ENCODE peak calls at places on chromosomes 2 and 18, in seven cellular contexts. M is IMR-90, A is PC-9, R is upper lobe of left lung, P is prostate gland, I is heart right ventricle, B is esophagus squamous epithelium. E is an unnamed sample.
A peak's percentile ranks its signal among the peaks of the same experiment; 100 is the strongest.

GRCh38 chr18:56869189-56869777 is 218.1 kb downstream of the WDR7 start:
- DNase-seq in M (peak; percentile 73), A (peak; percentile 56), R (no peak), P (no peak), I (no peak), B (no peak), E (no peak)

GRCh38 chr2:175366814-175367213 is 185.3 kb upstream of the ATP5MC3 start:
- DNase-seq in M (peak; percentile 43), A (no peak), R (no peak), P (peak; percentile 26), I (no peak), B (no peak), E (peak; percentile 18)

GRCh38 chr18:55607763-55608162 is 19.8 kb upstream of the TCF4 start:
- DNase-seq in M (no peak), A (no peak), R (no peak), P (no peak), I (no peak), B (no peak), E (no peak)

GRCh38 chr18:45785015-45785597 is 40.4 kb upstream of the SIGLEC15 start:
- DNase-seq in M (peak; percentile 52), A (no peak), R (no peak), P (peak; percentile 60), I (no peak), B (no peak), E (no peak)

GRCh38 chr2:201936817-201937216 is 96.8 kb upstream of the FZD7 start:
- DNase-seq in M (no peak), A (no peak), R (no peak), P (no peak), I (no peak), B (no peak), E (no peak)

GRCh38 chr18:75106746-75107145 is 102.2 kb downstream of the PTGR3 start:
- DNase-seq in M (no peak), A (no peak), R (no peak), P (no peak), I (no peak), B (no peak), E (no peak)

GRCh38 chr2:174593574-174594203 is 3.9 kb downstream of the WIPF1 start:
- DNase-seq in M (peak; percentile 84), A (no peak), R (peak; percentile 54), P (no peak), I (no peak), B (no peak), E (no peak)

GRCh38 chr2:186991766-186992417 is 142.9 kb upstream of the ZSWIM2 start:
- DNase-seq in M (no peak), A (no peak), R (no peak), P (no peak), I (no peak), B (no peak), E (no peak)

GRCh38 chr18:63882333-63883141 is 5.0 kb upstream of the SERPINB2 start:
- DNase-seq in M (peak; percentile 97), A (peak; percentile 96), R (no peak), P (no peak), I (no peak), B (no peak), E (no peak)

GRCh38 chr18:3460823-3461398 is 10.9 kb downstream of the TGIF1 start:
- DNase-seq in M (no peak), A (no peak), R (no peak), P (no peak), I (no peak), B (no peak), E (no peak)

GRCh38 chr18:22015156-22015555 is 154.2 kb upstream of the GATA6 start:
- DNase-seq in M (peak; percentile 15), A (no peak), R (no peak), P (no peak), I (no peak), B (no peak), E (no peak)

GRCh38 chr2:111168528-111168929 is 47.8 kb downstream of the BCL2L11 start:
- DNase-seq in M (peak; percentile 89), A (peak; percentile 53), R (no peak), P (no peak), I (peak; percentile 28), B (no peak), E (no peak)

GRCh38 chr18:77701977-77702376 is 452.3 kb downstream of the GALR1 start:
- DNase-seq in M (no peak), A (no peak), R (no peak), P (no peak), I (no peak), B (no peak), E (no peak)

GRCh38 chr2:35822716-35823115 is 532.9 kb upstream of the CRIM1 start:
- DNase-seq in M (no peak), A (no peak), R (no peak), P (no peak), I (no peak), B (no peak), E (no peak)

GRCh38 chr2:113842919-113843736 is 46.8 kb upstream of the ACTR3 start:
- DNase-seq in M (peak; percentile 63), A (no peak), R (no peak), P (no peak), I (no peak), B (no peak), E (no peak)

GRCh38 chr2:218010116-218010837 is 7.5 kb upstream of the TNS1 start:
- DNase-seq in M (peak; percentile 51), A (no peak), R (peak; percentile 64), P (peak; percentile 63), I (peak; percentile 68), B (no peak), E (no peak)
- H3K4me1 ChIP-seq in M (peaks cover 32% of the 10 kb centered on the region), A (no peaks in the 10 kb centered on the region), R (peaks cover 16% of the 10 kb centered on the region), P (no peaks in the 10 kb centered on the region), I (peaks cover 18% of the 10 kb centered on the region), B (peaks cover 69% of the 10 kb centered on the region), E (peaks cover 11% of the 10 kb centered on the region)

DNA sequence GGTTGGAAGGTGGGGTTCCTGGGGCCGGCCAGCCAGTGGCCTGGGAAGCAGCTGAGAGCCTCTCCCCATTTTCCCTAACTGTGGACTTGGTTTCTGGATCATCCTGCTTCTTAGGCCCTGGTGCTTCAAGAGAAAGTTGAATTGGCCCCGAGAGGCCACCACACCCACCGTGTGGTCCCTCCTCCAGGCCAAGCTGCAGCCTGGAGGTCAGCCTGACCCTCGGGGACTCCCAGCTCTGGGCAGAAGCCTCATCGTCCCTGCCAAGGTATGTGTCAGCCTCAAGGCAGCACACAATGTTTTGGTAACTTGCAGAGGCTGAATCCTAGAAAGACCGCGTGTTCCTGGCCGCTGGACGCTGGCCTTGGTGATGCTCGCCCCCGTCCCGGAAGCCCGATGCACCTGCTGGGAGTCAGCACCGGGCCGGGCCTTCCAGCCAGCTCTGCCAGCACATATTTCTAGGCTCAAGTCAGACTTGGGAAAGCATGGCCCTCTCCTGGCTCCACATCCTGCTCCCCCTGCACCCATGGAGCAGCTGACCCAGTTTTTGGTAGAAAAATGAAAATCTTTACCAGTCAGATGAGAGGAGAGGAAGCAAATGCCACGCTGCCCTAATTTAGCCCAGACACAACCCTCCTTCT is 72.6 kb downstream of the ACTR2 start:
- DNase-seq in M (peak; percentile 76), A (no peak), R (peak; percentile 45), P (peak; percentile 19), I (peak; percentile 80), B (no peak), E (peak; percentile 76)
- H3K4me3 ChIP-seq in M (no peak overlapping the region), A (no peak overlapping the region), R (no peak overlapping the region), P (no peak overlapping the region), I (no peak overlapping the region), B (no peak overlapping the region), E (peak overlapping the region; percentile 28)

DNA sequence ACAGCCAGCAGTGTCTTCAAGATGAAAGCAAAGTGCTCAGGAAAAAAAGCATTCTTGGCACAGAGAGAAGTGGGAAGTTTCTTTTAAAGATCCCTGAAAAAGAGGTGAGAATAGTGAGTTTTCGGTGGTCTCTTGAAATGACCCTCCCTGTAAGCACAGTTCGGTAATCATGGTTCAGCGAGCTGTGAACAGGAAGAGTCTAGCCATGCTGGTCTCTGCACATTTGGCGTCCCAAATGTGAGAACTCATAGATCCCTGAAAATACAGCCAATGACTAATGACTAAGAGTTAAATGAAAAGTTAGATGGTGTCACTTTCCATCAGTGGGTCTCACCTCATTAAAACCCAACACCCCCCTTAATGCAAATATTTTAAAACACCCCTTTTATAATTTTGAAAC is 3.4 kb downstream of the IL1R1 start:
- DNase-seq in M (no peak), A (no peak), R (no peak), P (no peak), I (no peak), B (no peak), E (no peak)
- H3K4me1 ChIP-seq in M (peaks cover 13% of the 10 kb centered on the region), A (peaks cover 6% of the 10 kb centered on the region), R (peaks cover 39% of the 10 kb centered on the region), P (peaks cover 4% of the 10 kb centered on the region), I (peaks cover 24% of the 10 kb centered on the region), B (peaks cover 60% of the 10 kb centered on the region), E (no peaks in the 10 kb centered on the region)

GRCh38 chr2:43332653-43333052 is 106.2 kb upstream of the ZFP36L2 start:
- DNase-seq in M (no peak), A (no peak), R (no peak), P (no peak), I (no peak), B (no peak), E (no peak)
- H3K4me3 ChIP-seq in M (no peak overlapping the region), A (no peak overlapping the region), R (no peak overlapping the region), P (no peak overlapping the region), I (no peak overlapping the region), B (no peak overlapping the region), E (no peak overlapping the region)

GRCh38 chr2:106124787-106125549 is 69.1 kb downstream of the UXS1 start:
- DNase-seq in M (no peak), A (no peak), R (peak; percentile 48), P (no peak), I (no peak), B (no peak), E (no peak)
- H3K4me1 ChIP-seq in M (peaks cover 6% of the 10 kb centered on the region), A (peaks cover 3% of the 10 kb centered on the region), R (peaks cover 5% of the 10 kb centered on the region), P (no peaks in the 10 kb centered on the region), I (no peaks in the 10 kb centered on the region), B (peaks cover 59% of the 10 kb centered on the region), E (no peaks in the 10 kb centered on the region)

GRCh38 chr2:240439698-240440151 is 4.3 kb downstream of the GPC1 start:
- DNase-seq in M (no peak), A (no peak), R (no peak), P (no peak), I (peak; percentile 8), B (no peak), E (no peak)

GRCh38 chr2:240437181-240437860 is 1.9 kb downstream of the GPC1 start:
- DNase-seq in M (no peak), A (no peak), R (no peak), P (no peak), I (no peak), B (no peak), E (no peak)

GRCh38 chr2:240436626-240437180 is 1.2 kb downstream of the GPC1 start:
- DNase-seq in M (peak; percentile 43), A (no peak), R (no peak), P (no peak), I (peak; percentile 42), B (no peak), E (no peak)

GRCh38 chr2:240438810-240439697 is 3.6 kb downstream of the GPC1 start:
- DNase-seq in M (no peak), A (no peak), R (no peak), P (no peak), I (peak; percentile 53), B (no peak), E (no peak)

GRCh38 chr2:240437861-240438809 is 2.7 kb downstream of the GPC1 start:
- DNase-seq in M (peak; percentile 42), A (peak; percentile 53), R (peak; percentile 60), P (peak; percentile 66), I (peak; percentile 76), B (no peak), E (no peak)
- H3K4me3 ChIP-seq in M (peak overlapping the region; percentile 13), A (no peak overlapping the region), R (no peak overlapping the region), P (no peak overlapping the region), I (no peak overlapping the region), B (peak overlapping the region; percentile 63), E (no peak overlapping the region)

E was measured in breast epithelium.